ENCODE peak calls at places on chromosome 14, in four cellular contexts. T is activated CD4-positive, alpha-beta T cell treated with anti-CD3 and anti-CD28 coated beads, Interleukin-2, amount 50 U/mL, for 48 hours; P is left ventricle myocardium inferior; Q is T-helper 9 cell. U is an unnamed sample.
A peak's percentile ranks its signal among the peaks of the same experiment; 100 is the strongest.

GRCh38 chr14:38951451-38951850 is 151.6 kb downstream of the SEC23A start:
- DNase-seq in P (no peak), Q (no peak), T (no peak), U (no peak)

GRCh38 chr14:95361373-95362179 is 41.9 kb upstream of the CLMN start:
- DNase-seq in P (no peak), Q (peak; percentile 4), T (peak; percentile 64), U (peak; percentile 70)

GRCh38 chr14:79513446-79513845 is 697.9 kb downstream of the DIO2 start:
- DNase-seq in T (no peak), Q (no peak), P (no peak), U (no peak)

GRCh38 chr14:29906256-29906885 is 21.3 kb downstream of the PRKD1 start:
- DNase-seq in P (no peak), Q (no peak), T (no peak), U (no peak)

GRCh38 chr14:103832046-103832445 is 15.3 kb downstream of the PPP1R13B start:
- DNase-seq in Q (no peak), T (no peak), P (no peak), U (no peak)

GRCh38 chr14:34199585-34199984 is 248.7 kb upstream of the EGLN3 start:
- DNase-seq in P (no peak), T (peak; percentile 56), Q (no peak), U (no peak)

GRCh38 chr14:76726551-76726961 is 34.7 kb upstream of the VASH1 start:
- DNase-seq in P (peak; percentile 27), Q (no peak), T (no peak), U (no peak)

GRCh38 chr14:91963465-91963864 is 16.0 kb upstream of the FBLN5 start:
- DNase-seq in Q (no peak), P (no peak), T (no peak), U (no peak)

GRCh38 chr14:39342768-39343167 is 89.5 kb downstream of the FBXO33 start:
- DNase-seq in Q (no peak), P (no peak), T (no peak), U (no peak)

GRCh38 chr14:64758025-64758521 is 53.8 kb downstream of the PLEKHG3 start:
- DNase-seq in Q (peak; percentile 62), T (no peak), P (no peak), U (no peak)

GRCh38 chr14:24339284-24340151 is at the start of gene RIPK3:
- DNase-seq in P (peak; percentile 47), Q (peak; percentile 54), T (peak; percentile 80), U (no peak)

GRCh38 chr14:104574536-104574935 is 5.0 kb upstream of the C14orf180 start:
- DNase-seq in Q (no peak), P (no peak), T (no peak), U (no peak)

GRCh38 chr14:101624579-101624978 is 63.3 kb downstream of the DIO3 start:
- DNase-seq in T (no peak), Q (no peak), P (no peak), U (no peak)

GRCh38 chr14:77111021-77111420 is 13.0 kb downstream of the CIPC start:
- DNase-seq in P (no peak), T (no peak), Q (no peak), U (no peak)